ENCODE peak calls at places on chromosomes 3 and 15, in four cellular contexts. One of them, this sample, is unnamed. For H3K9me3, the result is how much of the 10 kb centered on the place peaks cover.

GRCh38 chr3:105537371-105538075 is 170.8 kb downstream of the ALCAM start:
- DNase-seq in neural progenitor cell: no peak
- DNase-seq in mucosa of descending colon: no peak
- DNase-seq in AG04450: no peak
- DNase-seq in this sample: no peak

GRCh38 chr3:141246224-141246957 is 14.8 kb downstream of the PXYLP1 start:
- DNase-seq in neural progenitor cell: no peak
- DNase-seq in mucosa of descending colon: no peak
- DNase-seq in AG04450: no peak
- DNase-seq in this sample: no peak

GRCh38 chr3:138328341-138328740 is 1.3 kb downstream of the NME9 start:
- DNase-seq in neural progenitor cell: peak
- DNase-seq in mucosa of descending colon: no peak
- DNase-seq in AG04450: no peak
- DNase-seq in this sample: no peak

GRCh38 chr15:69573815-69574472 is 121.3 kb downstream of the RPLP1 start:
- DNase-seq in neural progenitor cell: no peak
- DNase-seq in mucosa of descending colon: no peak
- DNase-seq in AG04450: no peak
- DNase-seq in this sample: no peak

GRCh38 chr15:63894662-63894949 is 60.9 kb upstream of the HERC1 start:
- DNase-seq in neural progenitor cell: no peak
- DNase-seq in mucosa of descending colon: no peak
- DNase-seq in AG04450: no peak
- DNase-seq in this sample: no peak

GRCh38 chr3:52069135-52069534 is 12.8 kb upstream of the DUSP7 start:
- DNase-seq in neural progenitor cell: no peak
- DNase-seq in mucosa of descending colon: no peak
- DNase-seq in AG04450: no peak
- DNase-seq in this sample: no peak

GRCh38 chr3:196620228-196620627 is 19.3 kb upstream of the NRROS start:
- DNase-seq in neural progenitor cell: no peak
- DNase-seq in mucosa of descending colon: no peak
- DNase-seq in AG04450: no peak
- DNase-seq in this sample: no peak

GRCh38 chr3:100776736-100777135 is 67.4 kb downstream of the TFG start:
- DNase-seq in neural progenitor cell: peak
- DNase-seq in mucosa of descending colon: no peak
- DNase-seq in AG04450: no peak
- DNase-seq in this sample: no peak

GRCh38 chr3:174862101-174862500 is 3.0 kb downstream of the NAALADL2 start:
- DNase-seq in neural progenitor cell: peak
- DNase-seq in mucosa of descending colon: peak
- DNase-seq in AG04450: no peak
- DNase-seq in this sample: no peak

GRCh38 chr15:56968821-56969220 is 50.4 kb downstream of the TCF12 start:
- DNase-seq in neural progenitor cell: peak
- DNase-seq in mucosa of descending colon: no peak
- DNase-seq in AG04450: no peak
- DNase-seq in this sample: no peak

GRCh38 chr15:57227899-57228298 is 148.4 kb upstream of the CGNL1 start:
- DNase-seq in neural progenitor cell: no peak
- DNase-seq in mucosa of descending colon: no peak
- DNase-seq in AG04450: no peak
- DNase-seq in this sample: no peak

GRCh38 chr3:31906182-31906581 is 74.9 kb downstream of the OSBPL10 start:
- DNase-seq in neural progenitor cell: no peak
- DNase-seq in mucosa of descending colon: no peak
- DNase-seq in AG04450: no peak
- DNase-seq in this sample: no peak

GRCh38 chr15:99306694-99307338 is 55.5 kb downstream of the LRRC28 start:
- DNase-seq in neural progenitor cell: peak
- DNase-seq in mucosa of descending colon: peak
- DNase-seq in AG04450: no peak
- DNase-seq in this sample: no peak

GRCh38 chr15:57607570-57608000 is 15.9 kb downstream of the MYZAP start:
- DNase-seq in neural progenitor cell: no peak
- DNase-seq in mucosa of descending colon: peak
- DNase-seq in AG04450: no peak
- DNase-seq in this sample: no peak

GRCh38 chr3:156751461-156752025 is 74.6 kb upstream of the LEKR1 start:
- DNase-seq in neural progenitor cell: peak
- DNase-seq in mucosa of descending colon: no peak
- DNase-seq in AG04450: peak
- DNase-seq in this sample: peak

GRCh38 chr3:17941766-17942165 is 199.3 kb upstream of the TBC1D5 start:
- DNase-seq in neural progenitor cell: no peak
- DNase-seq in mucosa of descending colon: no peak
- DNase-seq in AG04450: no peak
- DNase-seq in this sample: no peak

DNA sequence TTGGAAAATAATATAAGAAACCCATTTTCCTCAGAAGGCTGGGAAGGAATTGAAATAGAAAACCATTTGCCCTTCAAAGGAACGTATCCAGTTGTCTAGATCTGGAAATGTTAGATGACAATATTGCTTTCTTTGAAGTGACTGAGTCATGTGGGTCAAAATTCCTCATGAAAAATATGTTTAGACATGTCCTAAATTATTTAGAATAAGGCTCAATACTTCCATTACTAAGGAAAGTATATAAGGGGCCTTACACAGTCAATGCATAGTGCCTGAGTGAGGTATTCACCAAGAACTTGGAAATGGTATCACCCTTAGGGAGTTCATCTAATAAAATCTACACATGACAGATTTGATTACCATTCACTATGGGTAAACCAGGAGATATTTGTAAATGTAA is 619.8 kb upstream of the KCNMB2 start:
- DNase-seq in neural progenitor cell: no peak
- DNase-seq in mucosa of descending colon: no peak
- DNase-seq in AG04450: no peak
- DNase-seq in this sample: no peak
- H3K9me3 ChIP-seq in neural progenitor cell: under half
- H3K9me3 ChIP-seq in mucosa of descending colon: under half
- H3K9me3 ChIP-seq in AG04450: under half
- H3K9me3 ChIP-seq in this sample: under half

GRCh38 chr15:34158355-34158754 is 51.5 kb downstream of the KATNBL1 start:
- DNase-seq in neural progenitor cell: no peak
- DNase-seq in mucosa of descending colon: no peak
- DNase-seq in AG04450: no peak
- DNase-seq in this sample: no peak
- H3K9me3 ChIP-seq in neural progenitor cell: under half
- H3K9me3 ChIP-seq in mucosa of descending colon: under half
- H3K9me3 ChIP-seq in AG04450: under half
- H3K9me3 ChIP-seq in this sample: under half

DNA sequence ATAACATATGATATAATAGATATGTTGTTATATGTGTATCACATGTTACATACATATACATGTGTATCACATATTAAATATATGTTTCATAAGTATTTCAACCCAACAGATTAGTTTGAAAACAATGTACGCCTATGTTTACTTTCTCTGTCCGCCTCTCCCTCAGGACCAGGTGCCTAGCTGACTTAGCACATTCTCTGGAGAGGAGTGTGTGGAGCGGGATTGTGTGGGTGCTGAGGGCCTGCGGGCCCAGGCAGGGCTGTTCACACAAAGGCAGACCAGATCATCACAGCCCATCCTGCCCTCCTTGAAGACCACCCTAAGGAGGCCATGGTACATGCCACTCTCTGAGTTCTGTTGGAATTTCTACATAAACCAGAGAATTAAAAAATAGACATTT is 81.0 kb downstream of the PLXNA1 start:
- DNase-seq in neural progenitor cell: no peak
- DNase-seq in mucosa of descending colon: no peak
- DNase-seq in AG04450: no peak
- DNase-seq in this sample: no peak
- H3K9me3 ChIP-seq in neural progenitor cell: under half
- H3K9me3 ChIP-seq in mucosa of descending colon: under half
- H3K9me3 ChIP-seq in AG04450: under half
- H3K9me3 ChIP-seq in this sample: under half

DNA sequence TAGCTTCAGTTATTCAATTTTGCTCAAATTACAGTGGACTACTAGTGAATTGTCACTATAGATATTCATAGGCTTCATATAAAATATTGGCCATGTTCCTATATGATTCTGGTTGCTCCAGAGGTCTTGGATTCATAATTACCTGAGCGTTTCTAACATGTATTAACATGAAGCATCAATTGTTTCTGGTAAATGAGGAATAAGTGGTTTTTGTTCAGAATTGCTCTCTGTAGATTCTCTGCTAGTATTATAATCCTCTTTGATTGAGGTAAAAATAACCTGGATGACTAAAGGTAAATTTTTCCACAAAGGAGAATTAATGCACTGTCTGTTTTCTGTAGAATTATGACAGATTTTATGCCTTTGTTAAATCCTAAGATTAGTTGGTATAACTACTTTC is 258.1 kb upstream of the CNTN6 start:
- DNase-seq in neural progenitor cell: no peak
- DNase-seq in mucosa of descending colon: no peak
- DNase-seq in AG04450: no peak
- DNase-seq in this sample: no peak
- H3K9me3 ChIP-seq in neural progenitor cell: under half
- H3K9me3 ChIP-seq in mucosa of descending colon: under half
- H3K9me3 ChIP-seq in AG04450: under half
- H3K9me3 ChIP-seq in this sample: under half

This sample was measured in SK-N-MC.